ENCODE peak calls at places on chromosomes 12 and 14, in seven cellular contexts. Z, A, R, D, E, W and Q are unnamed samples.

GRCh38 chr14:78443834-78444233 is 273.7 kb downstream of the NRXN3 start:
- DNase-seq in Z (no peak), A (no peak), R (no peak), D (no peak), E (no peak), W (no peak), Q (no peak)

GRCh38 chr14:51792819-51793218 is 67.6 kb upstream of the GNG2 start:
- DNase-seq in Z (no peak), A (no peak), R (no peak), D (no peak), E (no peak), W (no peak), Q (no peak)

GRCh38 chr14:58944226-58944769 is 244.2 kb upstream of the DAAM1 start:
- DNase-seq in Z (no peak), A (no peak), R (no peak), D (no peak), E (no peak), W (no peak), Q (no peak)

GRCh38 chr12:106724934-106725333 is 49.5 kb upstream of the RIC8B start:
- DNase-seq in Z (no peak), A (no peak), R (no peak), D (no peak), E (no peak), W (no peak), Q (no peak)

GRCh38 chr14:30193056-30193455 is 265.4 kb upstream of the PRKD1 start:
- DNase-seq in Z (no peak), A (no peak), R (no peak), D (no peak), E (no peak), W (no peak), Q (no peak)

GRCh38 chr12:75208851-75209781 is 523 bp downstream of the KCNC2 start:
- DNase-seq in Z (no peak), A (peak; percentile 16), R (no peak), D (no peak), E (peak; percentile 43), W (peak; percentile 96), Q (no peak)

GRCh38 chr14:66572836-66573235 is 64.9 kb downstream of the GPHN start:
- DNase-seq in Z (no peak), A (no peak), R (no peak), D (no peak), E (no peak), W (no peak), Q (no peak)

GRCh38 chr12:53508534-53509199 is 1.4 kb upstream of the NPFF start:
- DNase-seq in Z (peak; percentile 81), A (peak; percentile 78), R (peak; percentile 26), D (peak; percentile 77), E (peak; percentile 90), W (peak; percentile 100), Q (no peak)

GRCh38 chr12:112340983-112341840 is 41.0 kb downstream of the HECTD4 start:
- DNase-seq in Z (no peak), A (no peak), R (no peak), D (no peak), E (no peak), W (no peak), Q (no peak)

GRCh38 chr12:45933504-45933903 is 56.9 kb downstream of the SCAF11 start:
- DNase-seq in Z (no peak), A (no peak), R (no peak), D (no peak), E (no peak), W (no peak), Q (no peak)

GRCh38 chr12:86601550-86602308 is 345.5 kb upstream of the MGAT4C start:
- DNase-seq in Z (no peak), A (no peak), R (no peak), D (no peak), E (peak; percentile 55), W (no peak), Q (no peak)

GRCh38 chr12:3752096-3752709 is 706 bp downstream of the CRACR2A start:
- DNase-seq in Z (peak; percentile 51), A (peak; percentile 72), R (no peak), D (peak; percentile 47), E (peak; percentile 61), W (peak; percentile 45), Q (no peak)

GRCh38 chr12:30134229-30134628 is 350.5 kb upstream of the TMTC1 start:
- DNase-seq in Z (no peak), A (no peak), R (no peak), D (no peak), E (no peak), W (peak; percentile 56), Q (no peak)

GRCh38 chr12:26319511-26319910 is 124.1 kb downstream of the SSPN start:
- DNase-seq in Z (peak; percentile 89), A (peak; percentile 87), R (no peak), D (no peak), E (no peak), W (no peak), Q (peak; percentile 48)

GRCh38 chr14:68675233-68675577 is 117.7 kb downstream of the ZFP36L1 start:
- DNase-seq in Z (no peak), A (no peak), R (no peak), D (no peak), E (no peak), W (no peak), Q (no peak)

GRCh38 chr12:89354630-89354931 is 2.3 kb upstream of the DUSP6 start:
- DNase-seq in Z (no peak), A (no peak), R (no peak), D (no peak), E (no peak), W (no peak), Q (no peak)

GRCh38 chr14:56809262-56810215 is 740 bp downstream of the OTX2 start:
- DNase-seq in Z (no peak), A (no peak), R (no peak), D (no peak), E (no peak), W (peak; percentile 64), Q (no peak)

GRCh38 chr14:56811596-56812363 is 1.5 kb upstream of the OTX2 start:
- DNase-seq in Z (no peak), A (no peak), R (no peak), D (no peak), E (no peak), W (peak; percentile 84), Q (no peak)

GRCh38 chr14:56808314-56809201 is 1.7 kb downstream of the OTX2 start:
- DNase-seq in Z (no peak), A (no peak), R (no peak), D (no peak), E (no peak), W (peak; percentile 80), Q (no peak)

GRCh38 chr14:56810850-56811595 is 744 bp upstream of the OTX2 start:
- DNase-seq in Z (no peak), A (no peak), R (no peak), D (no peak), E (no peak), W (peak; percentile 81), Q (no peak)

DNA sequence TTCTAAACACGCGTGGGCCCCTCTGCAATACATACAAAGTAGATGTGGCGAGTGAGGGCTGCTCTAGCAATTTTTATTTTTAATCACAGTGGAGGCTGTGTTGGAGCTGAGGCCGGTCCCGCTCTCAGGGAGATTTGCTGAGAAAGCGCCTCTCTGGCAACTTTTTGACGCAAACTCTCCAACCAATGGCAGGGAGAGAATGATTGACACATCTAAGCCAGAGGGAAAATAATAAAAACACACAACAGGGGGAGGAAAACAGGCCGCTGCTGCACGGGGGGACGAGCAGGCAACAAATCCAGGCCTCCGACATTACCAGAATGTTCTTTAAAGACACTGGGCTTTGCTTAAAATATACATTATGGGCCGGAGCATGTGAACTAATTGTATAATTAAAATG is at the start of gene OTX2:
- DNase-seq in Z (no peak), A (no peak), R (no peak), D (no peak), E (no peak), W (peak; percentile 74), Q (no peak)
- H3K27me3 ChIP-seq in Z (peaks cover 97% of the 10 kb centered on the region), A (peaks cover 82% of the 10 kb centered on the region), R (peaks cover 50% of the 10 kb centered on the region), D (peaks cover 18% of the 10 kb centered on the region), E (peaks cover 87% of the 10 kb centered on the region), W (peaks cover 51% of the 10 kb centered on the region), Q (peaks cover 55% of the 10 kb centered on the region)

DNA sequence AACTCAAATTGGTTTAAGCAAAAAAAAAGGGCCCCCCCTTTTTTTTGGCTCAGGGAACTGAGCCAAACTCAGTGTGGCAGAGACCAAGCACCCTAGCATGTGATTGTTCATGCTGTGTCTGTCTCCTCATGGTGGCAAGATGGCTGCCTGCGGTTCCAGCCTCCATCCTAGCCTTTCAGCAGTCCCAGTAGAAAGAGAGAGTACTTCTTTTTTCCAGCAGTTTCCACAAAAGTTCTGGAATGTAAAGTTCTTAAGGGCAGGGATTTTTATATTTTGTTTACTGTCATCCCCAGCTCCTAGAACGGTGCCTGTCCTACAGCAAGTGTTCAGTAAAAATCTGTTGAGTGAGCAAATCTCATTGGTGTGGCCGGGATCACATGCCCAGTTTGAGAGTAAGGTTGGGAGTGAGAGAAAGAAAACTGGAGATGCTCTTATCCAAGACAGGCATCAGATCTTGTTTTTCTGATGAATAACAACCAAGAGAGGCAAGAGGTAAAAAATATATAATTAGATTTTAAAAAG is 22.5 kb downstream of the CHST11 start:
- DNase-seq in Z (no peak), A (no peak), R (no peak), D (no peak), E (no peak), W (no peak), Q (no peak)
- H3K4me3 ChIP-seq in Z (no peak overlapping the region), A (no peak overlapping the region), R (no peak overlapping the region), D (no peak overlapping the region), E (no peak overlapping the region), W (no peak overlapping the region), Q (no peak overlapping the region)

DNA sequence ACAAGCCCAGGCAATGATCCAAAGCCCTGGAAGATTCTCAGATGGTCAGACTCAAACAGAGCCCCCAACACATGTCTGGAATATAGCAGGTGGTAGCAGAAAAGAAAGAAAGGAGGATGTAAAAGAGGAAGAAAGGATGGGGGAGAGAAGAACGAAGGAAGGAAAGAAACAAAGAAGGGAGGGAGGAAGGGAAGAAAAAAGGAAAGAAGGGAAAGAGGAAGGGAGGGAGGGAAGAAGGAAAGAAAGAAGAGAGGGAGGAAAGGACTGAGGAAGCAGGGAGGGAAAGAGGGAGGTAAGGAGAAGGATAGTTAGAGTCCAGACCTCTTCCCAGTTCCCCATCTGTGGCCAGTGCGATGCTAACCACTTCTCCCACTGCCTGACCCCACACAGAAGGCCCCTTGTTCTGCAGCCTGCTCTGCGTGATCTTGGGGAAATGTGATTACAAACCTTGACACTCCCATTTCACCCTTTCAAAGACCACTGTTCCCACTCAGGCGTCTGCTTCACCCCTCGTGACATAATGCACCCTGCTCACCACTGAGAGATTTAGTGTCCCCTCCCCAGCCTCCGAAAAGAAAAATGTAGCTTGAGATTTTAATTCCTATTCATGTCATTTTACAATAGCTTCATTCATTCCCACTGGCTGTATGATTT is 357.9 kb downstream of the BCL11B start:
- DNase-seq in Z (no peak), A (no peak), R (no peak), D (no peak), E (no peak), W (no peak), Q (no peak)
- H3K27me3 ChIP-seq in Z (no peaks in the 10 kb centered on the region), A (no peaks in the 10 kb centered on the region), R (no peaks in the 10 kb centered on the region), D (no peaks in the 10 kb centered on the region), E (no peaks in the 10 kb centered on the region), W (no peaks in the 10 kb centered on the region), Q (no peaks in the 10 kb centered on the region)

GRCh38 chr14:105863296-105864108 is 337.1 kb downstream of the TMEM121 start:
- DNase-seq in Z (no peak), A (no peak), R (no peak), D (no peak), E (peak; percentile 53), W (peak; percentile 11), Q (no peak)
- H3K4me3 ChIP-seq in Z (no peak overlapping the region), A (no peak overlapping the region), R (no peak overlapping the region), D (no peak overlapping the region), E (no peak overlapping the region), W (no peak overlapping the region), Q (no peak overlapping the region)